ENCODE peak calls at places on chromosomes 7 and 10, in seven cellular contexts. P is H9, D is neuronal stem cell, W is mesendoderm, V is H1, S is mesenchymal stem cell, U is trophoblast cell. A is an unnamed sample.

GRCh38 chr10:86090807-86091206 is 275.8 kb downstream of the GRID1 start:
- DNase-seq in P (no peak), D (no peak), W (peak; percentile 4), V (no peak), S (no peak), U (no peak), A (no peak)

GRCh38 chr10:100790761-100791208 is 45.4 kb downstream of the PAX2 start:
- DNase-seq in P (no peak), D (no peak), W (no peak), V (no peak), S (no peak), U (no peak), A (no peak)

GRCh38 chr7:89681448-89681847 is 472.8 kb upstream of the STEAP1 start:
- DNase-seq in P (no peak), D (no peak), W (no peak), V (no peak), S (no peak), U (no peak), A (no peak)

GRCh38 chr7:56083150-56083785 is 9.5 kb downstream of the PHKG1 start:
- DNase-seq in P (no peak), D (no peak), W (no peak), V (no peak), S (no peak), U (no peak), A (no peak)

GRCh38 chr7:284762-285722 is 4.9 kb upstream of the FOXL3 start:
- DNase-seq in P (no peak), D (no peak), W (no peak), V (no peak), S (no peak), U (no peak), A (no peak)

GRCh38 chr7:24902276-24902675 is 77.7 kb downstream of the OSBPL3 start:
- DNase-seq in P (no peak), D (no peak), W (no peak), V (no peak), S (no peak), U (peak; percentile 8), A (peak; percentile 71)

GRCh38 chr7:114988035-114988434 is 66.1 kb downstream of the MDFIC start:
- DNase-seq in P (no peak), D (no peak), W (no peak), V (no peak), S (no peak), U (no peak), A (no peak)

GRCh38 chr10:52314822-52315552 is 906 bp downstream of the DKK1 start:
- DNase-seq in P (no peak), D (no peak), W (no peak), V (no peak), S (peak; percentile 58), U (no peak), A (peak; percentile 41)

GRCh38 chr10:118448744-118449143 is 106.6 kb upstream of the FAM204A start:
- DNase-seq in P (no peak), D (no peak), W (no peak), V (no peak), S (no peak), U (no peak), A (no peak)

GRCh38 chr7:44707558-44708230 is 41.0 kb upstream of the ZMIZ2 start:
- DNase-seq in P (no peak), D (no peak), W (no peak), V (no peak), S (no peak), U (no peak), A (no peak)

GRCh38 chr7:44706788-44707557 is 41.7 kb upstream of the ZMIZ2 start:
- DNase-seq in P (no peak), D (no peak), W (no peak), V (no peak), S (no peak), U (no peak), A (no peak)

GRCh38 chr7:44711528-44711927 is 37.1 kb upstream of the ZMIZ2 start:
- DNase-seq in P (no peak), D (no peak), W (no peak), V (no peak), S (no peak), U (no peak), A (no peak)

GRCh38 chr7:44709945-44710596 is 38.6 kb upstream of the ZMIZ2 start:
- DNase-seq in P (no peak), D (no peak), W (no peak), V (no peak), S (no peak), U (peak; percentile 47), A (no peak)

GRCh38 chr7:44709011-44709915 is 39.4 kb upstream of the ZMIZ2 start:
- DNase-seq in P (no peak), D (no peak), W (no peak), V (no peak), S (no peak), U (no peak), A (no peak)
- H3K4ac ChIP-seq in P (no peak overlapping the region), D (no peak overlapping the region), W (no peak overlapping the region), V (no peak overlapping the region), S (no peak overlapping the region), U (no peak overlapping the region), A (no peak overlapping the region)

GRCh38 chr7:145020454-145020853 is 184.6 kb upstream of the TPK1 start:
- DNase-seq in P (no peak), D (no peak), W (no peak), V (no peak), S (no peak), U (no peak), A (no peak)
- H4K8ac ChIP-seq in P (no peak overlapping the region), D (no peak overlapping the region), W (no peak overlapping the region), V (no peak overlapping the region), S (no peak overlapping the region), U (no peak overlapping the region), A (no peak overlapping the region)

GRCh38 chr10:71295641-71296040 is 23.4 kb upstream of the SLC29A3 start:
- DNase-seq in P (no peak), D (no peak), W (no peak), V (no peak), S (no peak), U (no peak), A (no peak)
- H3K4ac ChIP-seq in P (no peak overlapping the region), D (no peak overlapping the region), W (no peak overlapping the region), V (no peak overlapping the region), S (no peak overlapping the region), U (no peak overlapping the region), A (no peak overlapping the region)

DNA sequence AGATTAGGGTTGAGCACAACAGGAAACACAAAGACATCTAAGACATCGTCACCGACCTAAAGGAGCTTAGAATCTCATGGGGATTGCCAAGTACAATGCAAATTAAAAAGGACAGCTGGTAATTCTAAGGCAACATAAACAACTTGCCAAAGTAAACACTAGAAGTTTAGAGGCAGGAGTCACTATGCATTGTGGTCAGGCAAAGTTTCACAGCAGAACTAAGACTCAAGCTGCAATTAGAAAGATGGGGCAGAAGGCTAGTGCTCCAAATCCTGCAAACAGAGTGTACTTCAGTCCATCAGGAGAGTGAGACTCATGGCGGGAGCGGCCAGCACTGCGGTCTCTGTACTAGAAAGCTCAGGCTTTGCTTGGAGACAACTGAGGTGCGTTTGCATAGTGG is 52.7 kb downstream of the HIPK2 start:
- DNase-seq in P (no peak), D (no peak), W (no peak), V (no peak), S (peak; percentile 97), U (no peak), A (peak; percentile 90)
- H4K8ac ChIP-seq in P (no peak overlapping the region), D (no peak overlapping the region), W (no peak overlapping the region), V (no peak overlapping the region), S (no peak overlapping the region), U (no peak overlapping the region), A (no peak overlapping the region)

GRCh38 chr10:5709865-5710264 is 25.2 kb downstream of the TASOR2 start:
- DNase-seq in P (no peak), D (no peak), W (no peak), V (no peak), S (no peak), U (no peak), A (no peak)

GRCh38 chr10:5710854-5711253 is 26.2 kb downstream of the TASOR2 start:
- DNase-seq in P (no peak), D (no peak), W (no peak), V (no peak), S (no peak), U (no peak), A (no peak)

GRCh38 chr10:5711637-5712036 is 27.0 kb downstream of the TASOR2 start:
- DNase-seq in P (no peak), D (no peak), W (no peak), V (no peak), S (no peak), U (no peak), A (no peak)

GRCh38 chr10:5708356-5708755 is 23.7 kb downstream of the TASOR2 start:
- DNase-seq in P (no peak), D (no peak), W (no peak), V (no peak), S (no peak), U (no peak), A (no peak)
- H3K4ac ChIP-seq in P (no peak overlapping the region), D (no peak overlapping the region), W (no peak overlapping the region), V (no peak overlapping the region), S (no peak overlapping the region), U (no peak overlapping the region), A (no peak overlapping the region)

GRCh38 chr10:22259280-22259679 is 41.5 kb upstream of the EBLN1 start:
- DNase-seq in P (no peak), D (no peak), W (peak; percentile 32), V (no peak), S (peak; percentile 8), U (no peak), A (no peak)
- H4K8ac ChIP-seq in P (no peak overlapping the region), D (no peak overlapping the region), W (no peak overlapping the region), V (no peak overlapping the region), S (no peak overlapping the region), U (no peak overlapping the region), A (no peak overlapping the region)

A was measured in IMR-90.